ENCODE peak calls at places on chromosomes 13 and 19, in seven cellular contexts. D is frontal cortex; L is T follicular helper cell; S is left cardiac atrium; Q is PC-3; V is iPS-NIHi11; I is CD8-positive, alpha-beta memory T cell. T is an unnamed sample.

GRCh38 chr19:46828484-46828883 is 22.2 kb downstream of the AP2S1 start:
- DNase-seq in D (no peak), L (peak; percentile 7), S (no peak), Q (peak; percentile 7), V (no peak), I (no peak), T (no peak)

GRCh38 chr19:11887247-11887617 is 350 bp upstream of the ZNF69 start:
- DNase-seq in D (no peak), L (no peak), S (no peak), Q (no peak), V (peak; percentile 19), I (no peak), T (no peak)

GRCh38 chr19:31416548-31416947 is 67.3 kb upstream of the TSHZ3 start:
- DNase-seq in D (no peak), L (no peak), S (no peak), Q (no peak), V (no peak), I (no peak), T (no peak)

GRCh38 chr19:44839272-44839671 is 6.8 kb upstream of the NECTIN2 start:
- DNase-seq in D (no peak), L (no peak), S (no peak), Q (no peak), V (no peak), I (no peak), T (no peak)

GRCh38 chr13:52414963-52415362 is 9.0 kb upstream of the THSD1 start:
- DNase-seq in D (no peak), L (no peak), S (no peak), Q (no peak), V (no peak), I (no peak), T (no peak)

GRCh38 chr13:43572601-43573360 is 214.0 kb downstream of the ENOX1 start:
- DNase-seq in D (no peak), L (no peak), S (no peak), Q (peak; percentile 62), V (no peak), I (no peak), T (no peak)

GRCh38 chr19:18657590-18658365 is 20.9 kb downstream of the KLHL26 start:
- DNase-seq in D (no peak), L (no peak), S (peak; percentile 86), Q (no peak), V (peak; percentile 70), I (no peak), T (no peak)

GRCh38 chr19:39110263-39110967 is 15.2 kb upstream of the PAK4 start:
- DNase-seq in D (no peak), L (peak; percentile 48), S (peak; percentile 57), Q (peak; percentile 61), V (peak; percentile 87), I (peak; percentile 44), T (peak; percentile 20)

GRCh38 chr13:88411696-88412095 is 740.5 kb downstream of the SLITRK5 start:
- DNase-seq in D (no peak), L (no peak), S (no peak), Q (no peak), V (no peak), I (no peak), T (no peak)

GRCh38 chr13:21576424-21576823 is 27.5 kb downstream of the MICU2 start:
- DNase-seq in D (no peak), L (no peak), S (no peak), Q (no peak), V (no peak), I (no peak), T (no peak)

GRCh38 chr19:40464059-40465024 is 1.2 kb downstream of the BLVRB start:
- DNase-seq in D (peak; percentile 61), L (peak; percentile 63), S (peak; percentile 87), Q (peak; percentile 94), V (peak; percentile 64), I (peak; percentile 41), T (peak; percentile 32)